ENCODE peak calls at places on chromosomes 5 and 9, in six cellular contexts. One of them, this sample, is unnamed.

GRCh38 chr5:145854651-145855258 is 18.1 kb downstream of the GRXCR2 start:
- DNase-seq in heart left ventricle: no peak
- DNase-seq in fibroblast of villous mesenchyme: peak; percentile 65
- DNase-seq in AG10803: peak; percentile 67
- DNase-seq in astrocyte of the spinal cord: peak; percentile 81
- DNase-seq in OCI-LY7: no peak
- DNase-seq in this sample: no peak

GRCh38 chr9:88661759-88662158 is 126.8 kb downstream of the NXNL2 start:
- DNase-seq in heart left ventricle: no peak
- DNase-seq in fibroblast of villous mesenchyme: peak; percentile 36
- DNase-seq in AG10803: no peak
- DNase-seq in astrocyte of the spinal cord: no peak
- DNase-seq in OCI-LY7: no peak
- DNase-seq in this sample: no peak

GRCh38 chr9:127904888-127905728 is 5.7 kb upstream of the ST6GALNAC6 start:
- DNase-seq in heart left ventricle: no peak
- DNase-seq in fibroblast of villous mesenchyme: no peak
- DNase-seq in AG10803: no peak
- DNase-seq in astrocyte of the spinal cord: no peak
- DNase-seq in OCI-LY7: peak; percentile 71
- DNase-seq in this sample: no peak

GRCh38 chr5:78467744-78468357 is 107.4 kb downstream of the SCAMP1 start:
- DNase-seq in heart left ventricle: no peak
- DNase-seq in fibroblast of villous mesenchyme: peak; percentile 63
- DNase-seq in AG10803: peak; percentile 62
- DNase-seq in astrocyte of the spinal cord: peak; percentile 62
- DNase-seq in OCI-LY7: peak; percentile 70
- DNase-seq in this sample: no peak

GRCh38 chr5:7080501-7080900 is 315.4 kb upstream of the ADCY2 start:
- DNase-seq in heart left ventricle: no peak
- DNase-seq in fibroblast of villous mesenchyme: no peak
- DNase-seq in AG10803: no peak
- DNase-seq in astrocyte of the spinal cord: no peak
- DNase-seq in OCI-LY7: no peak
- DNase-seq in this sample: no peak

GRCh38 chr5:176723440-176723839 is 76.2 kb downstream of the TSPAN17 start:
- DNase-seq in heart left ventricle: no peak
- DNase-seq in fibroblast of villous mesenchyme: no peak
- DNase-seq in AG10803: no peak
- DNase-seq in astrocyte of the spinal cord: no peak
- DNase-seq in OCI-LY7: no peak
- DNase-seq in this sample: no peak

GRCh38 chr5:126514159-126515141 is 80.6 kb downstream of the ALDH7A1 start:
- DNase-seq in heart left ventricle: no peak
- DNase-seq in fibroblast of villous mesenchyme: peak; percentile 59
- DNase-seq in AG10803: no peak
- DNase-seq in astrocyte of the spinal cord: peak; percentile 59
- DNase-seq in OCI-LY7: no peak
- DNase-seq in this sample: no peak

GRCh38 chr5:139746691-139747582 is 48.7 kb upstream of the PSD2 start:
- DNase-seq in heart left ventricle: no peak
- DNase-seq in fibroblast of villous mesenchyme: no peak
- DNase-seq in AG10803: no peak
- DNase-seq in astrocyte of the spinal cord: peak; percentile 48
- DNase-seq in OCI-LY7: peak; percentile 68
- DNase-seq in this sample: no peak

GRCh38 chr5:137594717-137595116 is 95.6 kb upstream of the SPOCK1 start:
- DNase-seq in heart left ventricle: no peak
- DNase-seq in fibroblast of villous mesenchyme: peak; percentile 16
- DNase-seq in AG10803: no peak
- DNase-seq in astrocyte of the spinal cord: peak; percentile 5
- DNase-seq in OCI-LY7: no peak
- DNase-seq in this sample: no peak

GRCh38 chr5:159825551-159826051 is 90.7 kb upstream of the ADRA1B start:
- DNase-seq in heart left ventricle: no peak
- DNase-seq in fibroblast of villous mesenchyme: no peak
- DNase-seq in AG10803: peak; percentile 23
- DNase-seq in astrocyte of the spinal cord: peak; percentile 51
- DNase-seq in OCI-LY7: no peak
- DNase-seq in this sample: no peak

GRCh38 chr5:170159101-170159698 is 53.5 kb downstream of the FOXI1 start:
- DNase-seq in heart left ventricle: no peak
- DNase-seq in fibroblast of villous mesenchyme: no peak
- DNase-seq in AG10803: peak; percentile 91
- DNase-seq in astrocyte of the spinal cord: peak; percentile 47
- DNase-seq in OCI-LY7: no peak
- DNase-seq in this sample: no peak

GRCh38 chr9:99506781-99507305 is 284.8 kb downstream of the SEC61B start:
- DNase-seq in heart left ventricle: no peak
- DNase-seq in fibroblast of villous mesenchyme: no peak
- DNase-seq in AG10803: no peak
- DNase-seq in astrocyte of the spinal cord: no peak
- DNase-seq in OCI-LY7: no peak
- DNase-seq in this sample: no peak

GRCh38 chr5:174022384-174023095 is 23.0 kb upstream of the NSG2 start:
- DNase-seq in heart left ventricle: no peak
- DNase-seq in fibroblast of villous mesenchyme: no peak
- DNase-seq in AG10803: no peak
- DNase-seq in astrocyte of the spinal cord: no peak
- DNase-seq in OCI-LY7: no peak
- DNase-seq in this sample: no peak

GRCh38 chr5:33041586-33041985 is 330.5 kb downstream of the NPR3 start:
- DNase-seq in heart left ventricle: no peak
- DNase-seq in fibroblast of villous mesenchyme: no peak
- DNase-seq in AG10803: no peak
- DNase-seq in astrocyte of the spinal cord: no peak
- DNase-seq in OCI-LY7: no peak
- DNase-seq in this sample: no peak

GRCh38 chr9:122835313-122835731 is 6.9 kb upstream of the PDCL start:
- DNase-seq in heart left ventricle: no peak
- DNase-seq in fibroblast of villous mesenchyme: no peak
- DNase-seq in AG10803: no peak
- DNase-seq in astrocyte of the spinal cord: no peak
- DNase-seq in OCI-LY7: peak; percentile 47
- DNase-seq in this sample: no peak

GRCh38 chr5:181028032-181028819 is 11.8 kb upstream of the BTNL9 start:
- DNase-seq in heart left ventricle: no peak
- DNase-seq in fibroblast of villous mesenchyme: no peak
- DNase-seq in AG10803: no peak
- DNase-seq in astrocyte of the spinal cord: no peak
- DNase-seq in OCI-LY7: no peak
- DNase-seq in this sample: no peak

GRCh38 chr5:121024416-121025311 is 560.6 kb downstream of the PRR16 start:
- DNase-seq in heart left ventricle: no peak
- DNase-seq in fibroblast of villous mesenchyme: no peak
- DNase-seq in AG10803: no peak
- DNase-seq in astrocyte of the spinal cord: no peak
- DNase-seq in OCI-LY7: no peak
- DNase-seq in this sample: no peak

GRCh38 chr9:130345009-130345992 is 79.7 kb downstream of the HMCN2 start:
- DNase-seq in heart left ventricle: no peak
- DNase-seq in fibroblast of villous mesenchyme: no peak
- DNase-seq in AG10803: peak; percentile 6
- DNase-seq in astrocyte of the spinal cord: no peak
- DNase-seq in OCI-LY7: no peak
- DNase-seq in this sample: no peak

GRCh38 chr5:57338068-57338848 is 144.4 kb downstream of the ACTBL2 start:
- DNase-seq in heart left ventricle: no peak
- DNase-seq in fibroblast of villous mesenchyme: peak; percentile 68
- DNase-seq in AG10803: peak; percentile 15
- DNase-seq in astrocyte of the spinal cord: no peak
- DNase-seq in OCI-LY7: peak; percentile 46
- DNase-seq in this sample: no peak
- TF ChIP-seq CTCF in heart left ventricle: peak; percentile 24
- TF ChIP-seq CTCF in fibroblast of villous mesenchyme: peak; percentile 48
- TF ChIP-seq CTCF in AG10803: peak; percentile 51
- TF ChIP-seq CTCF in astrocyte of the spinal cord: peak; percentile 42
- TF ChIP-seq CTCF in OCI-LY7: peak; percentile 79
- TF ChIP-seq CTCF in this sample: peak; percentile 42

DNA sequence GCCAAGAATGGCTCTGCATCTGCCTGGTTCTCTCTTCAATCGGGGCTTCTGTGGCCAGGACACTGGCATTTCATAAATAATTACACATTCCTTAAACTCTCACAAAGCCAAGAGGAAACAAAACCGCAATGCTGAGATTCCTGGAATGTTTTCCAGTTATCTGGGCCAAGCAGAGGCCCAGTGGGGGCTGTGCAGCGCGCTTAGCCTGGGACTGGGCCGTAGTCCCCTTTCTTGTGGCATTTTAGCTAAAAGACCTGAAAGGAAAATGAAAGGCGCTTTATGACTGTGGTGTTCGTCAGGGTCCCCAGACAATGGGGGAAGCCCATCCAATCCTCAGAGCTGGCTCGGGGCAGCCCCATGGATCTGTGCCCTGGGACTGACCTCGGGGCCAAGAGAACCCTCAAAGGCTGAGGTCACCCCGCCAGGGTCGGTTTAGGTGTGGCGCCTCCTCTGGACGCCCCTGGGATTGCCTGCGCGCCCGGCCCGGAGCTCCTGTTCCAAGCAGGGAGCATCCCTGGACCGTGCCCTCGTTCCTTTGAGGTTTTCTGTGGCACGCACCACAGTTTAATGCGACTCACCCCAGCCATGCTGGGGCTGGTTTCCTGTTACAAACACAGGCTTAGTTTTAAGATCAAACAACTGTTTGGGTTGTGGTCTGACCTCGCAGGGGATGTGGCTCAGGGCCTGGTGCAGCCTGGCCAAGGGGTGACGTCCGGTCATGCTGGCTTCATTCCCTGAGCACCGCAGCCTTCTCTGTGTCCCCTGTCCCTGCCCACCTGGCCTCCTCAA is 51.5 kb upstream of the NKD2 start:
- DNase-seq in heart left ventricle: peak; percentile 65
- DNase-seq in fibroblast of villous mesenchyme: peak; percentile 97
- DNase-seq in AG10803: peak; percentile 94
- DNase-seq in astrocyte of the spinal cord: peak; percentile 89
- DNase-seq in OCI-LY7: no peak
- DNase-seq in this sample: no peak
- TF ChIP-seq CTCF in heart left ventricle: no peak
- TF ChIP-seq CTCF in fibroblast of villous mesenchyme: peak; percentile 49
- TF ChIP-seq CTCF in AG10803: peak; percentile 54
- TF ChIP-seq CTCF in astrocyte of the spinal cord: peak; percentile 52
- TF ChIP-seq CTCF in OCI-LY7: peak; percentile 37
- TF ChIP-seq CTCF in this sample: no peak

GRCh38 chr5:154132718-154133307 is 57.7 kb upstream of the GALNT10 start:
- DNase-seq in heart left ventricle: no peak
- DNase-seq in fibroblast of villous mesenchyme: no peak
- DNase-seq in AG10803: no peak
- DNase-seq in astrocyte of the spinal cord: no peak
- DNase-seq in OCI-LY7: no peak
- DNase-seq in this sample: no peak
- TF ChIP-seq CTCF in heart left ventricle: no peak
- TF ChIP-seq CTCF in fibroblast of villous mesenchyme: no peak
- TF ChIP-seq CTCF in AG10803: no peak
- TF ChIP-seq CTCF in astrocyte of the spinal cord: no peak
- TF ChIP-seq CTCF in OCI-LY7: no peak
- TF ChIP-seq CTCF in this sample: no peak

DNA sequence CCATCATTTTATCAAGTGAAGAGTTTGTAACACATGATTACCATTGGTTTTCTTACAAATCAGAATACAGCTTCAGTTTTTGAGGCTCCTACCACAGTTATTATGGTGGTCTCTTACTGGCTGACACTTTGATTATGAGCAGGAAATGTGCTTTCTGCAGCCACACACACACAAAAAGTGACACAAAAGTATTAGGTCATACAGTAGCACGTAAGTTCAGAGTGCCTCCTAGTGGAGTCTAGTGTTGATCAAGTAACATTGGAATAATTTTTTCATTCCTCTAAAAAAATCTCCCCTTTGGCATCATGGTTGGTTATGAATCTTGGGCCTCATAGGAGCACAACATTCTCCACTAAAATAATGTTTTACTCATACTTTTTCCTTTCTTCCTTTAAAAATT is 37.6 kb downstream of the PAM start:
- DNase-seq in heart left ventricle: no peak
- DNase-seq in fibroblast of villous mesenchyme: peak; percentile 26
- DNase-seq in AG10803: peak; percentile 24
- DNase-seq in astrocyte of the spinal cord: no peak
- DNase-seq in OCI-LY7: peak; percentile 4
- DNase-seq in this sample: no peak
- TF ChIP-seq CTCF in heart left ventricle: no peak
- TF ChIP-seq CTCF in fibroblast of villous mesenchyme: peak; percentile 29
- TF ChIP-seq CTCF in AG10803: peak; percentile 33
- TF ChIP-seq CTCF in astrocyte of the spinal cord: peak; percentile 27
- TF ChIP-seq CTCF in OCI-LY7: peak; percentile 50
- TF ChIP-seq CTCF in this sample: peak; percentile 31

GRCh38 chr5:172984244-172984953 is 828 bp downstream of the ATP6V0E1 start:
- DNase-seq in heart left ventricle: no peak
- DNase-seq in fibroblast of villous mesenchyme: peak; percentile 96
- DNase-seq in AG10803: peak; percentile 92
- DNase-seq in astrocyte of the spinal cord: peak; percentile 87
- DNase-seq in OCI-LY7: peak; percentile 90
- DNase-seq in this sample: peak; percentile 80
- TF ChIP-seq CTCF in heart left ventricle: peak; percentile 30
- TF ChIP-seq CTCF in fibroblast of villous mesenchyme: peak; percentile 69
- TF ChIP-seq CTCF in AG10803: peak; percentile 73
- TF ChIP-seq CTCF in astrocyte of the spinal cord: peak; percentile 74
- TF ChIP-seq CTCF in OCI-LY7: peak; percentile 86
- TF ChIP-seq CTCF in this sample: peak; percentile 66

GRCh38 chr5:132746592-132747063 is 598 bp upstream of the CCNI2 start:
- DNase-seq in heart left ventricle: no peak
- DNase-seq in fibroblast of villous mesenchyme: peak; percentile 16
- DNase-seq in AG10803: no peak
- DNase-seq in astrocyte of the spinal cord: no peak
- DNase-seq in OCI-LY7: peak; percentile 15
- DNase-seq in this sample: no peak
- TF ChIP-seq CTCF in heart left ventricle: no peak
- TF ChIP-seq CTCF in fibroblast of villous mesenchyme: peak; percentile 28
- TF ChIP-seq CTCF in AG10803: peak; percentile 33
- TF ChIP-seq CTCF in astrocyte of the spinal cord: peak; percentile 41
- TF ChIP-seq CTCF in OCI-LY7: peak; percentile 60
- TF ChIP-seq CTCF in this sample: peak; percentile 7

This sample was measured in CD14-positive monocyte.